ENCODE peak calls at places on chromosomes 4 and X, in six cellular contexts. T is activated T-cell treated with anti-CD3 and anti-CD28 coated beads for 1 hour, F is D341Med, Z is NCI-H2081, B is cardiac muscle cell, G is T-helper 1 cell. L is an unnamed sample.

GRCh38 chr4:1277667-1278335 is 11.9 kb upstream of the MAEA start:
- DNase-seq in T (no peak), F (no peak), Z (no peak), B (peak), G (no peak), L (no peak)

GRCh38 chr4:112704991-112705845 is 68.3 kb downstream of the LARP7 start:
- DNase-seq in T (no peak), F (peak), Z (no peak), B (peak), G (no peak), L (peak)

GRCh38 chrX:28665778-28666177 is 78.5 kb downstream of the IL1RAPL1 start:
- DNase-seq in T (no peak), F (no peak), Z (no peak), B (no peak), G (no peak), L (no peak)

GRCh38 chr4:173490256-173490655 is 39.8 kb downstream of the HAND2 start:
- DNase-seq in T (no peak), F (no peak), Z (no peak), B (no peak), G (no peak), L (no peak)

GRCh38 chr4:118751634-118752293 is 66.6 kb downstream of the METTL14 start:
- DNase-seq in T (no peak), F (no peak), Z (no peak), B (peak), G (no peak), L (no peak)

GRCh38 chrX:103624111-103624510 is 4.7 kb upstream of the TCEAL1 start:
- DNase-seq in T (no peak), F (no peak), Z (no peak), B (no peak), G (no peak), L (no peak)

GRCh38 chr4:70901607-70901983 is 574 bp upstream of the MOB1B start:
- DNase-seq in T (no peak), F (no peak), Z (no peak), B (no peak), G (no peak), L (no peak)

GRCh38 chrX:147917700-147918694 is 6.3 kb downstream of the FMR1 start:
- DNase-seq in T (no peak), F (no peak), Z (no peak), B (peak), G (peak), L (no peak)

GRCh38 chrX:108070891-108071290 is 20.5 kb downstream of the PSMD10 start:
- DNase-seq in T (no peak), F (no peak), Z (no peak), B (peak), G (no peak), L (no peak)

GRCh38 chrX:29813174-29813573 is 402.2 kb upstream of the MAGEB2 start:
- DNase-seq in T (no peak), F (no peak), Z (no peak), B (no peak), G (no peak), L (no peak)

GRCh38 chr4:16187455-16187854 is 38.8 kb downstream of the TAPT1 start:
- DNase-seq in T (no peak), F (no peak), Z (no peak), B (no peak), G (no peak), L (no peak)

GRCh38 chrX:133726211-133726630 is 259.2 kb downstream of the GPC3 start:
- DNase-seq in T (no peak), F (no peak), Z (no peak), B (peak), G (no peak), L (no peak)

GRCh38 chr4:16764622-16765021 is 133.8 kb downstream of the LDB2 start:
- DNase-seq in T (no peak), F (peak), Z (no peak), B (peak), G (no peak), L (no peak)

GRCh38 chrX:113260474-113260873 is 419.8 kb upstream of the AMOT start:
- DNase-seq in T (no peak), F (no peak), Z (no peak), B (peak), G (no peak), L (no peak)

GRCh38 chr4:164383187-164384181 is 370.4 kb upstream of the SMIM31 start:
- DNase-seq in T (no peak), F (peak), Z (peak), B (no peak), G (no peak), L (no peak)

L was measured in lower lobe of right lung.